ENCODE peak calls at places on chromosome 5, in eight cellular contexts. Q, E, C, Z, O, W, V and X are unnamed samples.

GRCh38 chr5:127588368-127588767 is 60.5 kb upstream of the CTXN3 start:
- DNase-seq in Q (no peak), E (no peak), C (no peak), Z (no peak), O (no peak), W (no peak), V (no peak), X (no peak)

GRCh38 chr5:24823625-24824024 is 178.8 kb upstream of the CDH10 start:
- DNase-seq in Q (no peak), E (no peak), C (no peak), Z (no peak), O (no peak), W (no peak), V (no peak), X (no peak)

GRCh38 chr5:16794381-16794913 is 141.6 kb downstream of the MYO10 start:
- DNase-seq in Q (no peak), E (no peak), C (no peak), Z (no peak), O (no peak), W (no peak), V (no peak), X (no peak)

GRCh38 chr5:98755406-98755805 is 18.1 kb upstream of the RGMB start:
- DNase-seq in Q (no peak), E (peak), C (no peak), Z (no peak), O (no peak), W (no peak), V (no peak), X (no peak)

GRCh38 chr5:149605998-149606721 is 24.9 kb downstream of the ARHGEF37 start:
- DNase-seq in Q (no peak), E (peak), C (peak), Z (no peak), O (no peak), W (peak), V (no peak), X (peak)

GRCh38 chr5:151047814-151048425 is 27.5 kb downstream of the GPX3 start:
- DNase-seq in Q (peak), E (no peak), C (no peak), Z (peak), O (no peak), W (peak), V (peak), X (peak)

GRCh38 chr5:60577116-60577515 is 122.8 kb downstream of the DEPDC1B start:
- DNase-seq in Q (no peak), E (peak), C (no peak), Z (no peak), O (no peak), W (no peak), V (no peak), X (no peak)

GRCh38 chr5:149979898-149980297 is 19.3 kb downstream of the SLC26A2 start:
- DNase-seq in Q (no peak), E (no peak), C (no peak), Z (no peak), O (no peak), W (no peak), V (no peak), X (no peak)

GRCh38 chr5:38710616-38711015 is 135.2 kb upstream of the OSMR start:
- DNase-seq in Q (no peak), E (no peak), C (no peak), Z (no peak), O (no peak), W (no peak), V (no peak), X (no peak)

GRCh38 chr5:161340012-161340411 is 206.5 kb downstream of the GABRB2 start:
- DNase-seq in Q (no peak), E (no peak), C (no peak), Z (no peak), O (no peak), W (no peak), V (no peak), X (no peak)

GRCh38 chr5:68565427-68565826 is 349.9 kb downstream of the PIK3R1 start:
- DNase-seq in Q (no peak), E (no peak), C (peak), Z (no peak), O (no peak), W (no peak), V (no peak), X (no peak)

GRCh38 chr5:138876811-138877210 is 1.7 kb upstream of the LRRTM2 start:
- DNase-seq in Q (no peak), E (no peak), C (no peak), Z (no peak), O (no peak), W (no peak), V (no peak), X (no peak)

GRCh38 chr5:158464383-158464782 is 605.4 kb upstream of the CLINT1 start:
- DNase-seq in Q (no peak), E (no peak), C (no peak), Z (no peak), O (no peak), W (no peak), V (no peak), X (no peak)

GRCh38 chr5:34487956-34488355 is 168.2 kb upstream of the RAI14 start:
- DNase-seq in Q (no peak), E (no peak), C (no peak), Z (no peak), O (no peak), W (no peak), V (no peak), X (no peak)

GRCh38 chr5:1651971-1652872 is 128.5 kb upstream of the LPCAT1 start:
- DNase-seq in Q (no peak), E (no peak), C (no peak), Z (no peak), O (no peak), W (no peak), V (no peak), X (no peak)

GRCh38 chr5:2205185-2205585 is 322.5 kb upstream of the IRX4 start:
- DNase-seq in Q (no peak), E (no peak), C (no peak), Z (no peak), O (no peak), W (no peak), V (no peak), X (no peak)

GRCh38 chr5:103565711-103566110 is 3.1 kb upstream of the NUDT12 start:
- DNase-seq in Q (no peak), E (no peak), C (no peak), Z (no peak), O (no peak), W (no peak), V (no peak), X (no peak)

GRCh38 chr5:22079002-22079401 is 774.1 kb downstream of the CDH12 start:
- DNase-seq in Q (no peak), E (no peak), C (no peak), Z (no peak), O (no peak), W (no peak), V (no peak), X (no peak)

GRCh38 chr5:42005561-42006153 is 80.6 kb downstream of the FBXO4 start:
- DNase-seq in Q (no peak), E (peak), C (no peak), Z (peak), O (no peak), W (peak), V (peak), X (peak)

GRCh38 chr5:72760259-72760658 is 56.2 kb upstream of the TNPO1 start:
- DNase-seq in Q (no peak), E (peak), C (no peak), Z (no peak), O (no peak), W (no peak), V (no peak), X (no peak)

GRCh38 chr5:83102581-83102980 is 25.2 kb downstream of the XRCC4 start:
- DNase-seq in Q (no peak), E (peak), C (no peak), Z (no peak), O (no peak), W (peak), V (no peak), X (no peak)

GRCh38 chr5:14171621-14172020 is 28.5 kb downstream of the TRIO start:
- DNase-seq in Q (no peak), E (peak), C (no peak), Z (no peak), O (no peak), W (no peak), V (peak), X (no peak)

GRCh38 chr5:44665101-44665701 is 143.5 kb upstream of the MRPS30 start:
- DNase-seq in Q (no peak), E (no peak), C (no peak), Z (no peak), O (no peak), W (no peak), V (no peak), X (no peak)

GRCh38 chr5:132268698-132269551 is 11.4 kb downstream of the PDLIM4 start:
- DNase-seq in Q (no peak), E (peak), C (peak), Z (peak), O (no peak), W (no peak), V (no peak), X (no peak)

GRCh38 chr5:672329-673139 is 20.6 kb downstream of the TPPP start:
- DNase-seq in Q (peak), E (peak), C (no peak), Z (peak), O (no peak), W (peak), V (peak), X (peak)

GRCh38 chr5:95731571-95732554 is 727 bp downstream of the RHOBTB3 start:
- DNase-seq in Q (peak), E (peak), C (no peak), Z (peak), O (no peak), W (peak), V (peak), X (peak)

GRCh38 chr5:116271432-116271831 is 186.6 kb downstream of the COMMD10 start:
- DNase-seq in Q (no peak), E (peak), C (no peak), Z (no peak), O (no peak), W (no peak), V (no peak), X (no peak)

GRCh38 chr5:115594343-115595047 is 7.8 kb downstream of the TICAM2 start:
- DNase-seq in Q (no peak), E (peak), C (no peak), Z (no peak), O (no peak), W (no peak), V (no peak), X (no peak)

GRCh38 chr5:27020965-27021364 is 17.4 kb downstream of the CDH9 start:
- DNase-seq in Q (no peak), E (peak), C (no peak), Z (no peak), O (no peak), W (peak), V (peak), X (no peak)

GRCh38 chr5:39775458-39776365 is 350.9 kb upstream of the DAB2 start:
- DNase-seq in Q (no peak), E (peak), C (no peak), Z (no peak), O (no peak), W (no peak), V (no peak), X (peak)

GRCh38 chr5:143986567-143987242 is 174.7 kb downstream of the HMHB1 start:
- DNase-seq in Q (no peak), E (peak), C (no peak), Z (no peak), O (no peak), W (no peak), V (no peak), X (no peak)
- TF ChIP-seq USF2 in Q (no peak), E (no peak), C (no peak), Z (no peak), O (no peak), W (no peak), V (no peak), X (no peak)

DNA sequence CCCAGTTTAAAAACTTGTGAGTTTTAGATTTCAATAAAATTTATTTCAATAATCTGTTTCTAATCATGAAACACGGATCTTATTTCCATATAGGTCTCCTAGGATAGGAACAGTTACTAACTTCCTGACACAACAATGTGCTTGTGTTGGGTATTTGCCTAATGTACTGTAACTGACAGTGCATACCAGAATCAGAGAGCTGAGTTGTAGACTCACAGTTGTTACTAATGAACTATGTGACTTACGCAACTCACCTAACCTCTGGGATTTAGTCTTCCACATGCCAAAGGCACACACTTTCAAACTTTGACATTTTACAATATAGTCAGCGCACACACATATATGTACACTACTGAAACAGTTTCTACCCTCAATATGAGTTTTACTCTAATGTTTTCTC is 77.7 kb downstream of the HOMER1 start:
- DNase-seq in Q (no peak), E (peak), C (no peak), Z (no peak), O (no peak), W (no peak), V (peak), X (peak)
- TF ChIP-seq USF2 in Q (no peak), E (no peak), C (no peak), Z (no peak), O (no peak), W (no peak), V (no peak), X (no peak)

DNA sequence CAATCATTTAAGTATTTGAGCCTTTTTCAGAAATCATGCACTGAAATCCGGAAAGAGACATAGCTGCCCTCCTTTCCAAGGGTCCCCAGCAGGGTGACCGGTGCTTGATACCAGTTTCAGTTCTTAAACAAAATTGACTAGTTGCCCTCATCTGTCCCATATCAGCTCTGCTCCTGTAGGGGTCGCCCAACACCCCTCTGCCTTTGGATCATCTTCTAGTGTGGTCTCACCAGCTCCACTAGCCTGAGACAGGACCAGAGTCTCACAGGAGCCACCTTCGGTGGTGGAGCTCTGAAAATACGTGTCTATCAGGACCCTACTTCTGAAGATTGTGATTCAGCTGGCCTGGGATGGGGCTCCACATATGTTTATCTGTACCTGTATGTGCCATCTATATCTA is 428.2 kb downstream of the ENC1 start:
- DNase-seq in Q (peak), E (peak), C (no peak), Z (no peak), O (no peak), W (peak), V (peak), X (no peak)
- TF ChIP-seq USF2 in Q (no peak), E (no peak), C (no peak), Z (no peak), O (no peak), W (no peak), V (no peak), X (no peak)

DNA sequence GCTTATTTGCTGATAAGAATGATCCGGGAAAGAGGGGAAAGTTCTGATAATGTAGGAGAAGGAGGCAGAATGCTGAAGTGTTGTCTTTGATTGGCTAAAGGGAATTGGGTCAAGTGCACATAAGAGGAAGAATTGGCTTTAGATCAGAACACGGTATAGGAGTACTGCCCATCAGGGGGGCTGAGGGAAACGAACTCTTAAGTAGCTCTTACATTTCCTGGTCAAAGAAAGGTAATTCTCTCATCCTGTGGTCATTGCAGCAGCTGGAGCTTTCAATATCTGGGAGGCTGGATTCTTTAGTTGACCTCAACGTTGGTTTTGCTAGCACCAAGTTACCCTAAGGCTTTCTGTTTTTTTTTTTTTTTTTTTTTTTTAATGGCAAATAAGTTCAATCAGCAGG is 178.7 kb upstream of the NR3C1 start:
- DNase-seq in Q (no peak), E (no peak), C (no peak), Z (no peak), O (no peak), W (no peak), V (no peak), X (no peak)
- TF ChIP-seq USF2 in Q (no peak), E (no peak), C (no peak), Z (no peak), O (no peak), W (no peak), V (no peak), X (no peak)

GRCh38 chr5:109409061-109409843 is 522 bp downstream of the PJA2 start:
- DNase-seq in Q (peak), E (peak), C (peak), Z (peak), O (no peak), W (peak), V (peak), X (peak)
- TF ChIP-seq USF2 in Q (no peak), E (no peak), C (no peak), Z (no peak), O (no peak), W (no peak), V (no peak), X (no peak)

DNA sequence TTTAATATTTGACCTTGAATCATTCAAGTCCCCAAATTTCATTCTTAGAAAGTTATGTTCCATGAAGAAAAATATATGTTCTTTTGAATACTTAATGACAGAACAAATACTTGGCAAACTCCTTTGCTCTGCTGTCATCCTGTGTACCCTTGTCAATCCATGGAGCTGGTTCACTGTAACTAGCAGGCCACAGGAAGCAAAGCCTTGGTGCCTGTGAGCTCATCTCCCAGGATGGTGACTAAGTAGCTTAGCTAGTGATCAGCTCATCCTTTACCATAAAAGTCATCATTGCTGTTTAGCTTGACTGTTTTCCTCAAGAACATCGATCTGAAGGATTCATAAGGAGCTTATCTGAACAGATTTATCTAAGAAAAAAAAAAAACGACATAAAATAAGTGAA is 65.4 kb downstream of the WDR41 start:
- DNase-seq in Q (no peak), E (peak), C (no peak), Z (no peak), O (no peak), W (no peak), V (peak), X (peak)
- TF ChIP-seq USF2 in Q (no peak), E (no peak), C (no peak), Z (no peak), O (no peak), W (no peak), V (no peak), X (no peak)

GRCh38 chr5:64644831-64645230 is 45.5 kb upstream of the SHISAL2B start:
- DNase-seq in Q (no peak), E (no peak), C (no peak), Z (no peak), O (no peak), W (no peak), V (no peak), X (no peak)

GRCh38 chr5:64646169-64646568 is 44.1 kb upstream of the SHISAL2B start:
- DNase-seq in Q (no peak), E (no peak), C (no peak), Z (no peak), O (no peak), W (no peak), V (no peak), X (no peak)

GRCh38 chr5:64654184-64654938 is 35.9 kb upstream of the SHISAL2B start:
- DNase-seq in Q (no peak), E (no peak), C (no peak), Z (no peak), O (no peak), W (no peak), V (peak), X (no peak)

GRCh38 chr5:64653776-64654175 is 36.5 kb upstream of the SHISAL2B start:
- DNase-seq in Q (no peak), E (peak), C (no peak), Z (no peak), O (no peak), W (no peak), V (no peak), X (no peak)

GRCh38 chr5:64649512-64649911 is 40.8 kb upstream of the SHISAL2B start:
- DNase-seq in Q (no peak), E (no peak), C (no peak), Z (no peak), O (no peak), W (no peak), V (no peak), X (no peak)
- TF ChIP-seq USF2 in Q (no peak), E (no peak), C (no peak), Z (no peak), O (no peak), W (no peak), V (no peak), X (no peak)

GRCh38 chr5:96896285-96896711 is 20.0 kb downstream of the ERAP2 start:
- DNase-seq in Q (no peak), E (no peak), C (no peak), Z (no peak), O (no peak), W (no peak), V (no peak), X (no peak)

GRCh38 chr5:96896806-96897205 is 20.5 kb downstream of the ERAP2 start:
- DNase-seq in Q (no peak), E (no peak), C (no peak), Z (no peak), O (no peak), W (peak), V (no peak), X (no peak)

GRCh38 chr5:96893342-96893741 is 17.0 kb downstream of the ERAP2 start:
- DNase-seq in Q (no peak), E (peak), C (no peak), Z (no peak), O (no peak), W (no peak), V (no peak), X (no peak)
- TF ChIP-seq USF2 in Q (no peak), E (no peak), C (no peak), Z (no peak), O (no peak), W (no peak), V (no peak), X (no peak)

GRCh38 chr5:136246122-136246521 is 53.2 kb upstream of the SMIM32 start:
- DNase-seq in Q (no peak), E (no peak), C (no peak), Z (no peak), O (no peak), W (no peak), V (no peak), X (no peak)

GRCh38 chr5:136251502-136251901 is 58.5 kb upstream of the SMIM32 start:
- DNase-seq in Q (no peak), E (no peak), C (no peak), Z (no peak), O (no peak), W (peak), V (no peak), X (no peak)

GRCh38 chr5:136246632-136247031 is 53.7 kb upstream of the SMIM32 start:
- DNase-seq in Q (no peak), E (no peak), C (no peak), Z (no peak), O (no peak), W (no peak), V (no peak), X (no peak)

GRCh38 chr5:136249678-136250266 is 56.8 kb upstream of the SMIM32 start:
- DNase-seq in Q (peak), E (peak), C (no peak), Z (peak), O (peak), W (peak), V (peak), X (peak)
- TF ChIP-seq USF2 in Q (no peak), E (no peak), C (no peak), Z (no peak), O (no peak), W (no peak), V (no peak), X (no peak)